ENCODE peak calls at places on chromosomes 16 and 17, in six cellular contexts. P, Y, U, R, O and H are unnamed samples.

GRCh38 chr17:37292429-37293139 is 83.2 kb upstream of the C17orf78 start:
- DNase-seq in O (no peak), U (no peak), R (no peak), Y (no peak), P (no peak), H (no peak)

GRCh38 chr16:71303938-71304337 is 14.7 kb upstream of the CMTR2 start:
- DNase-seq in O (no peak), R (no peak), P (no peak), U (no peak), Y (no peak), H (no peak)

GRCh38 chr17:77839324-77840155 is 119.0 kb upstream of the TNRC6C start:
- DNase-seq in U (no peak), R (no peak), P (no peak), Y (no peak), O (no peak), H (no peak)

GRCh38 chr16:49492090-49492801 is 118.6 kb downstream of the C16orf78 start:
- DNase-seq in P (peak; percentile 82), O (peak; percentile 31), U (no peak), Y (peak; percentile 63), R (peak; percentile 54), H (no peak)

GRCh38 chr17:81700353-81701287 is 2.5 kb upstream of the MRPL12 start:
- DNase-seq in O (no peak), Y (no peak), U (no peak), R (no peak), P (no peak), H (no peak)

GRCh38 chr16:67339453-67339852 is 12.8 kb downstream of the LRRC36 start:
- DNase-seq in U (no peak), O (no peak), Y (no peak), P (no peak), R (no peak), H (no peak)

GRCh38 chr17:79801156-79802038 is 4.5 kb upstream of the CBX8 start:
- DNase-seq in R (no peak), U (no peak), P (peak; percentile 36), O (no peak), Y (no peak), H (no peak)

GRCh38 chr17:42288078-42288984 is at the start of gene STAT5A:
- DNase-seq in P (peak; percentile 71), O (peak; percentile 69), Y (peak; percentile 91), U (peak; percentile 82), R (peak; percentile 81), H (no peak)

GRCh38 chr17:82238562-82239201 is 9.8 kb downstream of the SLC16A3 start:
- DNase-seq in O (peak; percentile 51), Y (peak; percentile 74), U (no peak), P (no peak), R (peak; percentile 76), H (no peak)

GRCh38 chr16:89863741-89864391 is 9.5 kb upstream of the TCF25 start:
- DNase-seq in Y (peak; percentile 35), U (no peak), O (peak; percentile 9), R (peak; percentile 29), P (no peak), H (no peak)

GRCh38 chr17:77370536-77370935 is 229.8 kb downstream of the SEC14L1 start:
- DNase-seq in O (no peak), Y (no peak), P (no peak), U (no peak), R (no peak), H (no peak)

GRCh38 chr16:4011225-4011939 is 104.9 kb downstream of the ADCY9 start:
- DNase-seq in R (no peak), O (no peak), U (no peak), P (peak; percentile 30), Y (no peak), H (no peak)

GRCh38 chr17:17313350-17313991 is 10.3 kb downstream of the NT5M start:
- DNase-seq in Y (peak; percentile 39), O (peak; percentile 63), P (peak; percentile 79), R (peak; percentile 75), U (no peak), H (peak; percentile 79)

GRCh38 chr17:46940692-46941404 is 17.9 kb downstream of the GOSR2 start:
- DNase-seq in O (peak; percentile 50), P (peak; percentile 88), U (peak; percentile 36), Y (peak; percentile 64), R (peak; percentile 66), H (peak; percentile 72)

GRCh38 chr17:79211061-79211770 is 136.6 kb downstream of the ENGASE start:
- DNase-seq in P (no peak), R (no peak), Y (no peak), U (no peak), O (no peak), H (no peak)

GRCh38 chr16:24509536-24509935 is 29.8 kb upstream of the RBBP6 start:
- DNase-seq in U (no peak), R (no peak), P (no peak), Y (no peak), O (no peak), H (no peak)

GRCh38 chr16:684961-685696 is 995 bp upstream of the JMJD8 start:
- DNase-seq in O (no peak), Y (no peak), P (no peak), R (no peak), U (no peak), H (peak; percentile 72)

GRCh38 chr17:78529871-78530670 is 47.1 kb downstream of the DNAH17 start:
- DNase-seq in R (no peak), O (no peak), P (no peak), U (no peak), Y (no peak), H (peak; percentile 99)

GRCh38 chr16:50457979-50458461 is 89.2 kb upstream of the BRD7 start:
- DNase-seq in U (no peak), R (no peak), O (no peak), Y (no peak), P (no peak), H (no peak)

GRCh38 chr16:15716694-15717447 is 66.8 kb downstream of the NDE1 start:
- DNase-seq in P (no peak), R (no peak), Y (no peak), U (no peak), O (no peak), H (no peak)

GRCh38 chr16:3716831-3717234 is 491 bp downstream of the TRAP1 start:
- DNase-seq in U (no peak), O (no peak), R (no peak), Y (no peak), P (peak; percentile 34), H (no peak)